ENCODE peak calls at places on chromosome 17, in eight cellular contexts. H is activated CD4-positive, alpha-beta T cell treated with anti-CD3 and anti-CD28 coated beads for 24 hours; W is GM10248; Z is A549; N is neural crest cell; K is omental fat pad; S is neural progenitor cell; L is epithelial cell of esophagus. E is an unnamed sample.

GRCh38 chr17:57726838-57727237 is 18.3 kb downstream of the CCDC182 start:
- DNase-seq in H (no peak), W (no peak), L (no peak), S (no peak), N (no peak), Z (no peak), K (no peak), E (no peak)

GRCh38 chr17:17514993-17515920 is 19.1 kb upstream of the RASD1 start:
- DNase-seq in Z (no peak), W (no peak), S (peak; percentile 49), H (no peak), K (no peak), N (no peak), L (no peak), E (no peak)

GRCh38 chr17:66547170-66547865 is 244.9 kb downstream of the PRKCA start:
- DNase-seq in H (no peak), Z (peak; percentile 73), W (no peak), K (no peak), L (no peak), N (no peak), S (no peak), E (no peak)

GRCh38 chr17:54944796-54945195 is 23.7 kb downstream of the COX11 start:
- DNase-seq in S (no peak), Z (no peak), H (no peak), W (no peak), K (no peak), L (no peak), N (no peak), E (no peak)

GRCh38 chr17:77280304-77280910 is 139.6 kb downstream of the SEC14L1 start:
- DNase-seq in L (peak; percentile 94), S (no peak), H (no peak), N (no peak), K (no peak), W (no peak), Z (no peak), E (no peak)

GRCh38 chr17:79833744-79834574 is 5.3 kb downstream of the CBX4 start:
- DNase-seq in H (no peak), S (peak; percentile 58), K (no peak), Z (no peak), W (no peak), N (no peak), L (no peak), E (no peak)

GRCh38 chr17:78325076-78325712 is 34.7 kb downstream of the SOCS3 start:
- DNase-seq in W (no peak), K (no peak), L (no peak), N (no peak), Z (no peak), H (no peak), S (peak; percentile 34), E (no peak)

GRCh38 chr17:39443326-39443725 is 7.7 kb downstream of the MED1 start:
- DNase-seq in W (no peak), K (no peak), N (no peak), L (no peak), Z (no peak), H (no peak), S (no peak), E (no peak)

GRCh38 chr17:34198519-34198918 is 56.6 kb upstream of the CCL2 start:
- DNase-seq in Z (no peak), W (no peak), S (no peak), L (no peak), K (no peak), H (no peak), N (no peak), E (no peak)

GRCh38 chr17:69594641-69595040 is 180.1 kb downstream of the MAP2K6 start:
- DNase-seq in Z (no peak), K (no peak), L (no peak), S (no peak), H (no peak), N (no peak), W (no peak), E (no peak)

GRCh38 chr17:76441681-76442340 is 11.1 kb downstream of the UBE2O start:
- DNase-seq in H (no peak), W (no peak), N (no peak), L (no peak), K (no peak), S (peak; percentile 48), Z (no peak), E (no peak)

GRCh38 chr17:71085238-71086033 is 916.1 kb downstream of the KCNJ2 start:
- DNase-seq in W (no peak), K (no peak), H (no peak), S (peak; percentile 77), Z (peak; percentile 47), L (peak; percentile 29), N (peak; percentile 36), E (no peak)

GRCh38 chr17:40355123-40355803 is 9.3 kb downstream of the GJD3 start:
- DNase-seq in W (peak; percentile 84), S (peak; percentile 82), Z (peak; percentile 77), L (peak; percentile 52), K (peak; percentile 88), N (peak; percentile 91), H (peak; percentile 75), E (no peak)

GRCh38 chr17:27414686-27415085 is 41.6 kb upstream of the KSR1 start:
- DNase-seq in L (no peak), N (no peak), Z (no peak), H (no peak), S (no peak), W (no peak), K (no peak), E (no peak)

GRCh38 chr17:18129041-18129502 is 20.5 kb downstream of the MYO15A start:
- DNase-seq in Z (peak; percentile 72), K (no peak), H (no peak), L (peak; percentile 74), N (no peak), S (no peak), W (no peak), E (no peak)

GRCh38 chr17:21039839-21040575 is 2.8 kb downstream of the USP22 start:
- DNase-seq in W (no peak), N (no peak), K (no peak), S (peak; percentile 40), H (no peak), L (peak; percentile 76), Z (peak; percentile 81), E (no peak)

GRCh38 chr17:46192211-46192483 is 1.1 kb downstream of the KANSL1 start:
- DNase-seq in Z (no peak), K (no peak), H (no peak), W (no peak), N (no peak), S (no peak), L (no peak), E (no peak)

GRCh38 chr17:69669441-69670178 is 255.1 kb downstream of the MAP2K6 start:
- DNase-seq in N (no peak), L (no peak), K (no peak), Z (no peak), H (no peak), W (no peak), S (no peak), E (no peak)

GRCh38 chr17:6748617-6749016 is 7.2 kb upstream of the XAF1 start:
- DNase-seq in Z (no peak), S (no peak), K (no peak), H (no peak), W (no peak), N (no peak), L (no peak), E (no peak)

GRCh38 chr17:77948690-77949114 is 9.8 kb upstream of the TNRC6C start:
- DNase-seq in W (no peak), K (no peak), N (peak; percentile 29), Z (peak; percentile 57), H (no peak), L (no peak), S (peak; percentile 66), E (no peak)

GRCh38 chr17:55434721-55435120 is 13.1 kb upstream of the MMD start:
- DNase-seq in L (peak; percentile 44), K (no peak), N (no peak), H (no peak), Z (no peak), W (no peak), S (no peak), E (no peak)

E was measured in SK-N-MC.